ENCODE peak calls at places on chromosomes 3 and 15, in five cellular contexts. One of them, this sample, is unnamed.

GRCh38 chr15:29674661-29675533 is 147.4 kb downstream of the TJP1 start:
- DNase-seq in psoas muscle: no peak
- DNase-seq in lower lobe of right lung: peak; percentile 71
- DNase-seq in effector memory CD8-positive, alpha-beta T cell: no peak
- DNase-seq in EL: peak; percentile 72
- DNase-seq in this sample: peak; percentile 83

GRCh38 chr15:64760056-64760455 is 15.3 kb downstream of the RBPMS2 start:
- DNase-seq in psoas muscle: no peak
- DNase-seq in lower lobe of right lung: no peak
- DNase-seq in effector memory CD8-positive, alpha-beta T cell: no peak
- DNase-seq in EL: no peak
- DNase-seq in this sample: no peak

GRCh38 chr3:10557250-10557649 is 51.9 kb upstream of the ATP2B2 start:
- DNase-seq in psoas muscle: no peak
- DNase-seq in lower lobe of right lung: no peak
- DNase-seq in effector memory CD8-positive, alpha-beta T cell: no peak
- DNase-seq in EL: no peak
- DNase-seq in this sample: no peak

GRCh38 chr3:105516972-105517371 is 150.3 kb downstream of the ALCAM start:
- DNase-seq in psoas muscle: no peak
- DNase-seq in lower lobe of right lung: no peak
- DNase-seq in effector memory CD8-positive, alpha-beta T cell: no peak
- DNase-seq in EL: no peak
- DNase-seq in this sample: no peak

GRCh38 chr3:50364573-50365079 is 5.3 kb upstream of the TMEM115 start:
- DNase-seq in psoas muscle: peak; percentile 63
- DNase-seq in lower lobe of right lung: no peak
- DNase-seq in effector memory CD8-positive, alpha-beta T cell: no peak
- DNase-seq in EL: no peak
- DNase-seq in this sample: peak; percentile 62

GRCh38 chr3:187748050-187748481 is 2.8 kb upstream of the BCL6 start:
- DNase-seq in psoas muscle: peak; percentile 95
- DNase-seq in lower lobe of right lung: peak; percentile 92
- DNase-seq in effector memory CD8-positive, alpha-beta T cell: peak; percentile 84
- DNase-seq in EL: peak; percentile 86
- DNase-seq in this sample: peak; percentile 93

GRCh38 chr3:32403663-32404062 is 12.0 kb downstream of the CMTM7 start:
- DNase-seq in psoas muscle: no peak
- DNase-seq in lower lobe of right lung: no peak
- DNase-seq in effector memory CD8-positive, alpha-beta T cell: no peak
- DNase-seq in EL: no peak
- DNase-seq in this sample: no peak

GRCh38 chr15:22888120-22888859 is 49.8 kb downstream of the NIPA2 start:
- DNase-seq in psoas muscle: no peak
- DNase-seq in lower lobe of right lung: no peak
- DNase-seq in effector memory CD8-positive, alpha-beta T cell: no peak
- DNase-seq in EL: peak; percentile 94
- DNase-seq in this sample: no peak

GRCh38 chr3:24493951-24494615 is 567 bp downstream of the THRB start:
- DNase-seq in psoas muscle: peak; percentile 94
- DNase-seq in lower lobe of right lung: peak; percentile 80
- DNase-seq in effector memory CD8-positive, alpha-beta T cell: no peak
- DNase-seq in EL: no peak
- DNase-seq in this sample: peak; percentile 87

GRCh38 chr15:43915820-43916660 is 89.2 kb downstream of the WDR76 start:
- DNase-seq in psoas muscle: no peak
- DNase-seq in lower lobe of right lung: no peak
- DNase-seq in effector memory CD8-positive, alpha-beta T cell: no peak
- DNase-seq in EL: no peak
- DNase-seq in this sample: no peak

GRCh38 chr3:27646891-27647290 is 75.2 kb downstream of the EOMES start:
- DNase-seq in psoas muscle: no peak
- DNase-seq in lower lobe of right lung: no peak
- DNase-seq in effector memory CD8-positive, alpha-beta T cell: no peak
- DNase-seq in EL: no peak
- DNase-seq in this sample: no peak

GRCh38 chr15:44753345-44753744 is 17.0 kb downstream of the TRIM69 start:
- DNase-seq in psoas muscle: no peak
- DNase-seq in lower lobe of right lung: no peak
- DNase-seq in effector memory CD8-positive, alpha-beta T cell: no peak
- DNase-seq in EL: no peak
- DNase-seq in this sample: no peak

GRCh38 chr3:133592843-133593242 is 19.4 kb downstream of the CDV3 start:
- DNase-seq in psoas muscle: no peak
- DNase-seq in lower lobe of right lung: no peak
- DNase-seq in effector memory CD8-positive, alpha-beta T cell: peak; percentile 15
- DNase-seq in EL: no peak
- DNase-seq in this sample: no peak

GRCh38 chr15:57573151-57573550 is 18.6 kb upstream of the MYZAP start:
- DNase-seq in psoas muscle: no peak
- DNase-seq in lower lobe of right lung: no peak
- DNase-seq in effector memory CD8-positive, alpha-beta T cell: no peak
- DNase-seq in EL: no peak
- DNase-seq in this sample: no peak

GRCh38 chr3:49805884-49806701 is 3.0 kb downstream of the INKA1 start:
- DNase-seq in psoas muscle: peak; percentile 64
- DNase-seq in lower lobe of right lung: peak; percentile 56
- DNase-seq in effector memory CD8-positive, alpha-beta T cell: no peak
- DNase-seq in EL: no peak
- DNase-seq in this sample: no peak

GRCh38 chr3:100796556-100796955 is 87.3 kb downstream of the TFG start:
- DNase-seq in psoas muscle: no peak
- DNase-seq in lower lobe of right lung: no peak
- DNase-seq in effector memory CD8-positive, alpha-beta T cell: no peak
- DNase-seq in EL: no peak
- DNase-seq in this sample: no peak

GRCh38 chr15:31308185-31308639 is 18.4 kb upstream of the KLF13 start:
- DNase-seq in psoas muscle: no peak
- DNase-seq in lower lobe of right lung: no peak
- DNase-seq in effector memory CD8-positive, alpha-beta T cell: no peak
- DNase-seq in EL: no peak
- DNase-seq in this sample: no peak

GRCh38 chr15:35522061-35522460 is 23.9 kb downstream of the DPH6 start:
- DNase-seq in psoas muscle: no peak
- DNase-seq in lower lobe of right lung: no peak
- DNase-seq in effector memory CD8-positive, alpha-beta T cell: no peak
- DNase-seq in EL: peak; percentile 19
- DNase-seq in this sample: no peak

GRCh38 chr15:84681822-84682221 is 23.8 kb upstream of the NMB start:
- DNase-seq in psoas muscle: no peak
- DNase-seq in lower lobe of right lung: no peak
- DNase-seq in effector memory CD8-positive, alpha-beta T cell: no peak
- DNase-seq in EL: no peak
- DNase-seq in this sample: no peak

GRCh38 chr3:116384717-116385116 is 60.6 kb downstream of the LSAMP start:
- DNase-seq in psoas muscle: no peak
- DNase-seq in lower lobe of right lung: no peak
- DNase-seq in effector memory CD8-positive, alpha-beta T cell: no peak
- DNase-seq in EL: no peak
- DNase-seq in this sample: no peak

GRCh38 chr15:60519218-60519617 is 40.3 kb upstream of the ICE2 start:
- DNase-seq in psoas muscle: no peak
- DNase-seq in lower lobe of right lung: no peak
- DNase-seq in effector memory CD8-positive, alpha-beta T cell: no peak
- DNase-seq in EL: no peak
- DNase-seq in this sample: no peak

GRCh38 chr3:43028678-43029490 is 49.8 kb downstream of the GASK1A start:
- DNase-seq in psoas muscle: no peak
- DNase-seq in lower lobe of right lung: no peak
- DNase-seq in effector memory CD8-positive, alpha-beta T cell: no peak
- DNase-seq in EL: no peak
- DNase-seq in this sample: no peak

GRCh38 chr3:57082481-57082880 is 22.0 kb downstream of the SPATA12 start:
- DNase-seq in psoas muscle: no peak
- DNase-seq in lower lobe of right lung: no peak
- DNase-seq in effector memory CD8-positive, alpha-beta T cell: no peak
- DNase-seq in EL: no peak
- DNase-seq in this sample: no peak

GRCh38 chr15:48040166-48040817 is 80.5 kb upstream of the SLC24A5 start:
- DNase-seq in psoas muscle: no peak
- DNase-seq in lower lobe of right lung: no peak
- DNase-seq in effector memory CD8-positive, alpha-beta T cell: no peak
- DNase-seq in EL: peak; percentile 24
- DNase-seq in this sample: no peak

GRCh38 chr15:101267320-101268104 is 9.8 kb downstream of the SELENOS start:
- DNase-seq in psoas muscle: peak; percentile 74
- DNase-seq in lower lobe of right lung: no peak
- DNase-seq in effector memory CD8-positive, alpha-beta T cell: no peak
- DNase-seq in EL: peak; percentile 87
- DNase-seq in this sample: no peak

GRCh38 chr3:182740710-182741109 is 52.6 kb upstream of the ATP11B start:
- DNase-seq in psoas muscle: no peak
- DNase-seq in lower lobe of right lung: no peak
- DNase-seq in effector memory CD8-positive, alpha-beta T cell: no peak
- DNase-seq in EL: no peak
- DNase-seq in this sample: no peak

GRCh38 chr15:101050647-101051290 is 131.6 kb downstream of the LRRK1 start:
- DNase-seq in psoas muscle: no peak
- DNase-seq in lower lobe of right lung: no peak
- DNase-seq in effector memory CD8-positive, alpha-beta T cell: no peak
- DNase-seq in EL: no peak
- DNase-seq in this sample: no peak

GRCh38 chr3:56928379-56929068 is 126.8 kb upstream of the ARHGEF3 start:
- DNase-seq in psoas muscle: no peak
- DNase-seq in lower lobe of right lung: no peak
- DNase-seq in effector memory CD8-positive, alpha-beta T cell: no peak
- DNase-seq in EL: peak; percentile 20
- DNase-seq in this sample: no peak

GRCh38 chr15:91849749-91850161 is 3.8 kb upstream of the SLCO3A1 start:
- DNase-seq in psoas muscle: no peak
- DNase-seq in lower lobe of right lung: no peak
- DNase-seq in effector memory CD8-positive, alpha-beta T cell: no peak
- DNase-seq in EL: peak; percentile 39
- DNase-seq in this sample: no peak

GRCh38 chr3:161224786-161225185 is 3.7 kb downstream of the NMD3 start:
- DNase-seq in psoas muscle: no peak
- DNase-seq in lower lobe of right lung: no peak
- DNase-seq in effector memory CD8-positive, alpha-beta T cell: no peak
- DNase-seq in EL: no peak
- DNase-seq in this sample: no peak

GRCh38 chr3:129416408-129416807 is 12.0 kb downstream of the EFCAB12 start:
- DNase-seq in psoas muscle: no peak
- DNase-seq in lower lobe of right lung: no peak
- DNase-seq in effector memory CD8-positive, alpha-beta T cell: no peak
- DNase-seq in EL: no peak
- DNase-seq in this sample: no peak

GRCh38 chr3:173916799-173917198 is 519.3 kb downstream of the NLGN1 start:
- DNase-seq in psoas muscle: no peak
- DNase-seq in lower lobe of right lung: no peak
- DNase-seq in effector memory CD8-positive, alpha-beta T cell: no peak
- DNase-seq in EL: no peak
- DNase-seq in this sample: no peak

GRCh38 chr3:141095546-141095937 is 44.4 kb downstream of the SPSB4 start:
- DNase-seq in psoas muscle: no peak
- DNase-seq in lower lobe of right lung: no peak
- DNase-seq in effector memory CD8-positive, alpha-beta T cell: no peak
- DNase-seq in EL: no peak
- DNase-seq in this sample: no peak

GRCh38 chr3:98788651-98789050 is 25.5 kb downstream of the ST3GAL6 start:
- DNase-seq in psoas muscle: no peak
- DNase-seq in lower lobe of right lung: no peak
- DNase-seq in effector memory CD8-positive, alpha-beta T cell: no peak
- DNase-seq in EL: no peak
- DNase-seq in this sample: no peak

GRCh38 chr3:62586356-62586755 is 213.0 kb upstream of the FEZF2 start:
- DNase-seq in psoas muscle: no peak
- DNase-seq in lower lobe of right lung: no peak
- DNase-seq in effector memory CD8-positive, alpha-beta T cell: no peak
- DNase-seq in EL: peak; percentile 41
- DNase-seq in this sample: no peak

GRCh38 chr3:79247367-79248103 is 520.3 kb downstream of the ROBO1 start:
- DNase-seq in psoas muscle: peak; percentile 16
- DNase-seq in lower lobe of right lung: no peak
- DNase-seq in effector memory CD8-positive, alpha-beta T cell: no peak
- DNase-seq in EL: peak; percentile 71
- DNase-seq in this sample: no peak

GRCh38 chr15:31786360-31786759 is 244.0 kb upstream of the CHRNA7 start:
- DNase-seq in psoas muscle: no peak
- DNase-seq in lower lobe of right lung: no peak
- DNase-seq in effector memory CD8-positive, alpha-beta T cell: no peak
- DNase-seq in EL: no peak
- DNase-seq in this sample: no peak

GRCh38 chr15:101126618-101127502 is 125.0 kb downstream of the CHSY1 start:
- DNase-seq in psoas muscle: no peak
- DNase-seq in lower lobe of right lung: no peak
- DNase-seq in effector memory CD8-positive, alpha-beta T cell: no peak
- DNase-seq in EL: peak; percentile 55
- DNase-seq in this sample: no peak

GRCh38 chr15:80482686-80483085 is 78.5 kb downstream of the ARNT2 start:
- DNase-seq in psoas muscle: no peak
- DNase-seq in lower lobe of right lung: no peak
- DNase-seq in effector memory CD8-positive, alpha-beta T cell: no peak
- DNase-seq in EL: no peak
- DNase-seq in this sample: no peak

GRCh38 chr3:50133283-50133615 is 21.9 kb upstream of the SEMA3F start:
- DNase-seq in psoas muscle: no peak
- DNase-seq in lower lobe of right lung: no peak
- DNase-seq in effector memory CD8-positive, alpha-beta T cell: no peak
- DNase-seq in EL: no peak
- DNase-seq in this sample: no peak